ENCODE peak calls at places on chromosomes 5 and 9, in four cellular contexts. L is NCI-H2107, A is non-pigmented ciliary epithelial cell, R is posterior cingulate gyrus. E is an unnamed sample.

GRCh38 chr9:115369322-115369957 is 251.5 kb upstream of the TNC start:
- DNase-seq in A (peak), R (no peak), L (no peak), E (no peak)

GRCh38 chr9:70117835-70118319 is 74.2 kb downstream of the MAMDC2 start:
- DNase-seq in A (peak), L (no peak), R (no peak), E (no peak)

GRCh38 chr5:22411950-22412349 is 441.2 kb downstream of the CDH12 start:
- DNase-seq in A (no peak), R (no peak), L (no peak), E (no peak)

GRCh38 chr5:60576425-60576824 is 123.5 kb downstream of the DEPDC1B start:
- DNase-seq in L (no peak), R (no peak), A (no peak), E (no peak)

GRCh38 chr5:139574641-139575312 is 13.6 kb downstream of the UBE2D2 start:
- DNase-seq in R (no peak), L (no peak), A (no peak), E (peak)

GRCh38 chr9:104868303-104868686 is 59.7 kb downstream of the ABCA1 start:
- DNase-seq in R (no peak), A (no peak), L (no peak), E (no peak)

GRCh38 chr9:122118343-122119165 is 25.4 kb upstream of the TTLL11 start:
- DNase-seq in L (no peak), A (no peak), R (no peak), E (no peak)

GRCh38 chr5:173513521-173513991 is 102.9 kb downstream of the BOD1 start:
- DNase-seq in A (peak), R (no peak), L (no peak), E (no peak)

GRCh38 chr5:1895771-1896420 is 13.2 kb upstream of the IRX4 start:
- DNase-seq in R (no peak), L (no peak), A (no peak), E (no peak)

GRCh38 chr5:144416196-144416595 is 245.5 kb downstream of the KCTD16 start:
- DNase-seq in A (no peak), L (no peak), R (no peak), E (no peak)

GRCh38 chr9:136232964-136233363 is 12.6 kb downstream of the QSOX2 start:
- DNase-seq in R (no peak), A (no peak), L (no peak), E (no peak)

GRCh38 chr5:76402251-76402879 is 720 bp upstream of the IQGAP2 start:
- DNase-seq in L (no peak), A (no peak), R (no peak), E (peak)

GRCh38 chr9:134284273-134284672 is 42.0 kb upstream of the RXRA start:
- DNase-seq in L (no peak), A (no peak), R (no peak), E (no peak)